ENCODE peak calls at places on chromosome 11, in seven cellular contexts. R is activated CD4-positive, alpha-beta T cell treated with anti-CD3 and anti-CD28 coated beads, Interleukin-2, amount 50 U/mL, for 4 hours; I is D341Med; C is EH; L is stimulated activated CD4-positive, alpha-beta T cell treated with anti-CD3 and anti-CD28 coated beads, TNF-alpha, amount 100 ng/mL, for 24 hours; T is AG08396; J is NCI-H1105 treated with DMSO at 0.1 percent for 48 hours. Y is an unnamed sample.

GRCh38 chr11:17538054-17538453 is 6.2 kb downstream of the USH1C start:
- DNase-seq in R (no peak), I (no peak), C (no peak), L (no peak), T (no peak), J (no peak), Y (no peak)

GRCh38 chr11:22785251-22785650 is 44.4 kb downstream of the SVIP start:
- DNase-seq in R (no peak), I (no peak), C (no peak), L (no peak), T (no peak), J (no peak), Y (no peak)

GRCh38 chr11:117484159-117484558 is 156.5 kb downstream of the CEP164 start:
- DNase-seq in R (no peak), I (no peak), C (no peak), L (no peak), T (no peak), J (no peak), Y (no peak)

GRCh38 chr11:399731-400211 is 5.8 kb downstream of the PKP3 start:
- DNase-seq in R (no peak), I (no peak), C (peak; percentile 18), L (no peak), T (no peak), J (no peak), Y (no peak)

GRCh38 chr11:67416416-67417335 is 1.2 kb downstream of the CARNS1 start:
- DNase-seq in R (peak; percentile 75), I (no peak), C (peak; percentile 27), L (no peak), T (no peak), J (peak; percentile 45), Y (no peak)

GRCh38 chr11:111531156-111531555 is 9.4 kb upstream of the LAYN start:
- DNase-seq in R (no peak), I (no peak), C (peak; percentile 38), L (no peak), T (no peak), J (no peak), Y (no peak)

GRCh38 chr11:71238941-71239340 is 13.4 kb downstream of the SHANK2 start:
- DNase-seq in R (no peak), I (no peak), C (no peak), L (no peak), T (no peak), J (no peak), Y (no peak)

GRCh38 chr11:120715239-120715638 is 203.7 kb downstream of the GRIK4 start:
- DNase-seq in R (no peak), I (peak; percentile 50), C (peak; percentile 14), L (no peak), T (no peak), J (no peak), Y (no peak)

GRCh38 chr11:96393753-96394348 is 4.0 kb downstream of the JRKL start:
- DNase-seq in R (no peak), I (peak; percentile 30), C (peak; percentile 57), L (no peak), T (peak; percentile 25), J (peak; percentile 49), Y (peak; percentile 31)

GRCh38 chr11:32006799-32007388 is 84.0 kb upstream of the RCN1 start:
- DNase-seq in R (no peak), I (peak; percentile 69), C (peak; percentile 60), L (no peak), T (peak; percentile 54), J (peak; percentile 54), Y (peak; percentile 30)

GRCh38 chr11:11640996-11641395 is 19.2 kb upstream of the GALNT18 start:
- DNase-seq in R (no peak), I (no peak), C (no peak), L (no peak), T (no peak), J (no peak), Y (no peak)

GRCh38 chr11:2586091-2586792 is 113.6 kb downstream of the KCNQ1OT1 start:
- DNase-seq in R (no peak), I (peak; percentile 11), C (no peak), L (no peak), T (no peak), J (no peak), Y (no peak)

GRCh38 chr11:7251836-7252682 is at the start of gene SYT9:
- DNase-seq in R (no peak), I (peak; percentile 32), C (peak; percentile 36), L (no peak), T (peak; percentile 67), J (peak; percentile 69), Y (no peak)

GRCh38 chr11:83768476-83768875 is 482.3 kb upstream of the CCDC90B start:
- DNase-seq in R (no peak), I (no peak), C (no peak), L (no peak), T (no peak), J (no peak), Y (no peak)